ENCODE peak calls at places on chromosomes 7 and 10, in eight cellular contexts. A, P, J, V, K, U, L and T are unnamed samples.

GRCh38 chr7:118657391-118658005 is 433.0 kb downstream of the ANKRD7 start:
- DNase-seq in A (no peak), P (no peak), J (no peak), V (no peak), K (no peak), U (no peak), L (no peak), T (no peak)

GRCh38 chr7:116236020-116236630 is 25.8 kb downstream of the TES start:
- DNase-seq in A (no peak), P (peak), J (peak), V (no peak), K (peak), U (peak), L (no peak), T (peak)

GRCh38 chr7:24756989-24757798 is at the start of gene GSDME:
- DNase-seq in A (peak), P (peak), J (peak), V (peak), K (peak), U (peak), L (peak), T (peak)

GRCh38 chr7:157977306-157977705 is 610.3 kb downstream of the PTPRN2 start:
- DNase-seq in A (no peak), P (no peak), J (no peak), V (peak), K (no peak), U (no peak), L (no peak), T (no peak)

GRCh38 chr10:121531076-121531829 is 67.0 kb downstream of the FGFR2 start:
- DNase-seq in A (no peak), P (no peak), J (no peak), V (no peak), K (no peak), U (no peak), L (no peak), T (no peak)

GRCh38 chr10:13853854-13854253 is 267.1 kb downstream of the PRPF18 start:
- DNase-seq in A (peak), P (peak), J (no peak), V (no peak), K (peak), U (no peak), L (no peak), T (no peak)

GRCh38 chr10:21724695-21725371 is 190.8 kb downstream of the MLLT10 start:
- DNase-seq in A (peak), P (peak), J (peak), V (peak), K (peak), U (no peak), L (peak), T (peak)

GRCh38 chr10:122127943-122128342 is 139.0 kb downstream of the TACC2 start:
- DNase-seq in A (peak), P (no peak), J (no peak), V (peak), K (peak), U (no peak), L (no peak), T (peak)

GRCh38 chr7:24917510-24918239 is 62.3 kb downstream of the OSBPL3 start:
- DNase-seq in A (peak), P (peak), J (no peak), V (no peak), K (no peak), U (no peak), L (no peak), T (no peak)

GRCh38 chr7:90580051-90580450 is 16.1 kb upstream of the CDK14 start:
- DNase-seq in A (peak), P (no peak), J (no peak), V (no peak), K (no peak), U (no peak), L (no peak), T (no peak)

GRCh38 chr10:128318366-128318765 is 192.1 kb upstream of the MKI67 start:
- DNase-seq in A (no peak), P (no peak), J (no peak), V (no peak), K (no peak), U (no peak), L (no peak), T (no peak)

GRCh38 chr10:88065384-88066049 is 202.1 kb downstream of the PTEN start:
- DNase-seq in A (peak), P (no peak), J (no peak), V (no peak), K (no peak), U (no peak), L (peak), T (no peak)

GRCh38 chr7:33640732-33641131 is 264.6 kb upstream of the BMPER start:
- DNase-seq in A (no peak), P (peak), J (no peak), V (no peak), K (no peak), U (no peak), L (no peak), T (no peak)

GRCh38 chr7:96699219-96699871 is 10.3 kb downstream of the SEM1 start:
- DNase-seq in A (no peak), P (no peak), J (no peak), V (no peak), K (no peak), U (no peak), L (no peak), T (no peak)

GRCh38 chr7:112665709-112666108 is 124.5 kb downstream of the TMEM168 start:
- DNase-seq in A (no peak), P (peak), J (no peak), V (no peak), K (no peak), U (no peak), L (no peak), T (no peak)

DNA sequence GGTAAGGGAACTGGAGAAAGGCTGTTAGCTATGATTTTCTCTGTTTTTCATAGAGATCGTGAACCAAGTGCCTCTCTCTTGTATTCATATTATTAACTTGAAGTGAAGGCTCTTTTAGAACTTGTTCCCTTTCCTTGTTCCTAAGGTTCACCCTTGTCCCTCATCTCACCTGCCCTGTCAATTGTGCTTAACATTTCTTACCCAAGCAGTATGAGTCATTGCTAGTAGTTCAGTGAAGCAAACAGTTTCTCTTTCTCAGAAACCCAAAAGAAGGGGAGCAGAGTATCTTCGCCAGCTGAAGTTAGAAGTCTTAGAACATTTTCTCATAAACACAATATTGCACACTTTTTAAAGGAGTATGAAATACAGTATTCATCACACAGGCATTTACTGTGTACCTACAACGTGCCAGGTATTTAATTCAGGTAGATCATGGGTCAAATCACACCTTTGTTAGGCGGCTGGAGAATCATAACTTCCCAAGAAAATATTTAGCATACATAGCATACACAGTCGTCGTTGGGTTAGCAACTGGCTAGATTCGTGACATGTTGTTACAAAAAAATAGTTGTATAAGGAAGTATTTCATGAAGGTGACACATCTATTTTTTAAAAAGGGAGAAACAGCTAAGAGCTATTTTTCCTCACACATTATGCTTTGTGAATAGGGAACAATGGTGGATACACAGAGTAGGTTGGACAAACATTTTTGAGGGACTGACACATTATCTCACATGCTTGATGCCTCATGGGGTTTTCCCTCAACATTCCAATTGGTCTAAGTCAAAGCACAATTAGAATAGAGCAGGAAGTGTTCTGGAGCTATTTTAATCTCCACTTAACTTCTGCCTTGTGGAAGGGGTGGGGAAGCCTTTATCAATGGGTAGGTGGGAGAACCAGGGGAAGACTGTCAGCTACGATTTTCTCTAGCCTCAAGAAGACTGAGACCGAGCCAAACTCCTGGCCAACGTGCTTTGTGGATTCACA is 13.2 kb downstream of the HDAC9 start:
- DNase-seq in A (peak), P (peak), J (no peak), V (no peak), K (no peak), U (no peak), L (no peak), T (no peak)
- H3K4me3 ChIP-seq in A (peak), P (peak), J (no peak), V (peak), K (no peak), U (no peak), L (peak), T (peak)

DNA sequence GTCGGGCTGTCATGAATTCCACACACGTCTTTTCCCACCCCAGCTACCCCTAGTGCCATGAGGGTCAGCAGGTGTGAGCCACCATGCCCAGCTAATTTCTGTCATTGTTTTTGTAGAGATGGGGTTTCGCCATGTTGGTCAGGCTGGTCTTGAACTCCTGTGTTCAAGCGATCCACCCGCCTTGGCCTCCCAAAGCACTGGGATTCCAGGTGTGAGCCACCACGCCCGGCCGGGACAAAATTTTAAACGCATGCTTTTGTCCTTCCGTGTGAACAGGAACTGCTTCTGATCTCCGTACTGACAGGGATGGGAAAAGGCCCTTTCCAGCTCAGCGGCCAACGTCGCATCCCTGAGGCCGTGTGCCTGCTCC is 15.6 kb upstream of the ZFAND2A start:
- DNase-seq in A (no peak), P (no peak), J (no peak), V (no peak), K (no peak), U (no peak), L (no peak), T (no peak)
- H3K4me3 ChIP-seq in A (no peak), P (no peak), J (peak), V (peak), K (no peak), U (no peak), L (no peak), T (peak)

GRCh38 chr10:84416245-84416555 is 87.8 kb downstream of the CCSER2 start:
- DNase-seq in A (no peak), P (no peak), J (no peak), V (no peak), K (no peak), U (no peak), L (no peak), T (no peak)
- H3K4me3 ChIP-seq in A (no peak), P (no peak), J (no peak), V (no peak), K (no peak), U (no peak), L (no peak), T (no peak)

GRCh38 chr10:35637456-35637855 is 4.6 kb downstream of the FZD8 start:
- DNase-seq in A (no peak), P (peak), J (no peak), V (no peak), K (no peak), U (no peak), L (no peak), T (no peak)

GRCh38 chr10:35639021-35639521 is 3.0 kb downstream of the FZD8 start:
- DNase-seq in A (no peak), P (peak), J (no peak), V (no peak), K (no peak), U (no peak), L (no peak), T (no peak)

GRCh38 chr10:35635576-35635975 is 6.5 kb downstream of the FZD8 start:
- DNase-seq in A (peak), P (peak), J (peak), V (no peak), K (peak), U (no peak), L (no peak), T (peak)

GRCh38 chr10:35638116-35638515 is 4.0 kb downstream of the FZD8 start:
- DNase-seq in A (no peak), P (peak), J (no peak), V (no peak), K (no peak), U (no peak), L (no peak), T (no peak)

DNA sequence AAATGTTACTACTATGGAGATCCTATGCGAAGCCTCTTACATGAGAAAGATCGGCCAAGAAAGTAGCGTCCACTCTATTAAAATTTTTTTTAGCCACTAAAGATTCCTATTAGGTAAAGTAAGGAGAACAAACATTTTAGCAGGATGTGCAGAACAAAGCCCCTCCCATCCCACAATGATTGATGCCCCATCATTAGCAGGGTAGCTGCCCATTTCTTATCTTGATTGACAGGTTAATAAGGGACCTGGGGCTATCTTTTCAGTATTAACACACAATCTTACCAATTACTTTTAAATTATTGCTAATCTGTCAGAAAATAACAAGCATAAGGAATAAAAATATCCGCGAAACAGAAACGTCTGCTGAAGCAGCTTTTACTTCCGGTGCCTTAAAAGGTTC is 5.2 kb downstream of the FZD8 start:
- DNase-seq in A (no peak), P (no peak), J (no peak), V (no peak), K (no peak), U (no peak), L (no peak), T (no peak)
- H3K4me3 ChIP-seq in A (no peak), P (no peak), J (no peak), V (no peak), K (no peak), U (no peak), L (no peak), T (peak)

GRCh38 chr7:55963584-55964168 is 709 bp upstream of the NIPSNAP2 start:
- DNase-seq in A (no peak), P (no peak), J (no peak), V (no peak), K (no peak), U (no peak), L (no peak), T (no peak)
- H3K4me3 ChIP-seq in A (peak), P (peak), J (no peak), V (peak), K (no peak), U (peak), L (peak), T (peak)

GRCh38 chr7:29145553-29146081 is 720 bp downstream of the CPVL start:
- DNase-seq in A (no peak), P (no peak), J (no peak), V (no peak), K (no peak), U (no peak), L (no peak), T (no peak)

GRCh38 chr7:29143698-29144203 is 2.6 kb downstream of the CPVL start:
- DNase-seq in A (no peak), P (no peak), J (no peak), V (no peak), K (no peak), U (no peak), L (no peak), T (no peak)

GRCh38 chr7:29146082-29146706 is at the start of gene CPVL:
- DNase-seq in A (peak), P (no peak), J (peak), V (peak), K (peak), U (no peak), L (no peak), T (peak)

GRCh38 chr7:29147821-29148220 is 1.5 kb upstream of the CPVL start:
- DNase-seq in A (no peak), P (no peak), J (no peak), V (no peak), K (no peak), U (no peak), L (no peak), T (no peak)

DNA sequence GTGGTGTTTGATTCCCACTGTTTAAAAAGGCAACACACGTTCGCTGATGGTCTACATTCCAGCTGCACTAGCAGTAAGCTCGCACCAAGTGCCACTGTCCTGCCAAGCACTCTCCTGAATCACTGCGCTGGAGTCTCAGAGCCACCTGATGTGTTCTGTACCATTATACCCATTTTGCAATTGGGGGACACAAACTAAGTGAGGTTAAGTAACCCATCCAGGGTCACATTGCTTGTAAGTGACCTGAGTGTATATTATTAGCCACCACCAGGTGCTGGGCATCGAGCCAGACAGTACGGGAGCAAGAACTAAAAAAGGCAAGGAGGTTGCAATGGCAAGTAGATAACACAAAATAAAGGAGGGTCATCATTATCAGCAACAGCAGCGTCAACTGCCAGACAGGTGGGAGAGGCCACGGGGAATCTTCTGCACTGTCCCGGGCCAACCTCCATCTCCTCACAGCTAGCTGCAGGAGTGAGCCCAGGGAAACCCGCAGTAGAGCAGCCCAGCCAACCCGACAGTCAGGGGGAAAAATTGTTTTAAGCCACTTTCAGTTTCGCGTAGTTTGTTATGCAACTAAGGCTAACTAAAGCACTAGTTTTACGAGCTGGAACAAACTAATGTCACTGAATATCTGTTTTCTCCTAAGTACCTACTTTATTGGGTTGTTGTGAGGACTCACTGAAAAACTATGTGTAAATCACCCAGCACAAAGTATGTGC is 712 bp upstream of the CPVL start:
- DNase-seq in A (peak), P (peak), J (no peak), V (peak), K (no peak), U (no peak), L (no peak), T (no peak)
- H3K4me3 ChIP-seq in A (no peak), P (no peak), J (peak), V (peak), K (no peak), U (no peak), L (no peak), T (peak)

GRCh38 chr10:5088703-5089261 is 5.4 kb upstream of the AKR1C3 start:
- DNase-seq in A (no peak), P (no peak), J (no peak), V (no peak), K (no peak), U (no peak), L (no peak), T (no peak)
- H3K4me3 ChIP-seq in A (no peak), P (no peak), J (no peak), V (no peak), K (no peak), U (no peak), L (no peak), T (no peak)

GRCh38 chr10:70234668-70235447 is 1.6 kb upstream of the PPA1 start:
- DNase-seq in A (peak), P (peak), J (no peak), V (peak), K (peak), U (no peak), L (no peak), T (no peak)

GRCh38 chr10:70232155-70232858 is 922 bp downstream of the PPA1 start:
- DNase-seq in A (peak), P (peak), J (no peak), V (peak), K (peak), U (no peak), L (peak), T (no peak)

GRCh38 chr10:70233109-70233938 is at the start of gene PPA1:
- DNase-seq in A (peak), P (peak), J (peak), V (peak), K (peak), U (peak), L (peak), T (peak)

GRCh38 chr10:70233939-70234300 is 691 bp upstream of the PPA1 start:
- DNase-seq in A (no peak), P (no peak), J (no peak), V (no peak), K (no peak), U (no peak), L (no peak), T (no peak)

DNA sequence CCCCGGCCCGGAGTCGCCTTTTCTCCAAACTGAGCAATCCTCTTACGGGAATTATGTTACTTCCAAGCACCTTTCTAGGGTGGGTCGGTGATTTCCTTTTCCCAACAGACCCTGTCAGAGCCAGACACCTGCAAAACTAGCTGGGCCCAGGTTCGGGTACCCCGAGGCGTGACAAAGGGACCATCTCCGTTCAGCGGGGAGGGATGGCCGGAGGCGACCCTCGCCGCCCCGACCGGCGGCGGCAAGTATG is 445 bp downstream of the PPA1 start:
- DNase-seq in A (no peak), P (no peak), J (no peak), V (no peak), K (no peak), U (no peak), L (no peak), T (no peak)
- H3K4me3 ChIP-seq in A (peak), P (peak), J (peak), V (peak), K (peak), U (peak), L (peak), T (peak)